ENCODE peak calls at places on chromosomes 7 and 10, in eight cellular contexts. One of them, this sample, is unnamed.

GRCh38 chr7:116322541-116322940 is 112.2 kb downstream of the TES start:
- DNase-seq in left ventricle myocardium inferior: no peak
- DNase-seq in heart left ventricle: no peak
- DNase-seq in GM23248: no peak
- DNase-seq in PC-9: no peak
- DNase-seq in HL-60: no peak
- DNase-seq in WERI-Rb-1: no peak
- DNase-seq in dorsolateral prefrontal cortex: no peak
- DNase-seq in this sample: no peak

GRCh38 chr7:99309141-99309540 is 16.6 kb upstream of the ARPC1A start:
- DNase-seq in heart left ventricle: no peak
- DNase-seq in left ventricle myocardium inferior: no peak
- DNase-seq in WERI-Rb-1: no peak
- DNase-seq in GM23248: no peak
- DNase-seq in dorsolateral prefrontal cortex: no peak
- DNase-seq in PC-9: no peak
- DNase-seq in HL-60: no peak
- DNase-seq in this sample: no peak

GRCh38 chr7:12281026-12281425 is 69.9 kb downstream of the TMEM106B start:
- DNase-seq in GM23248: no peak
- DNase-seq in WERI-Rb-1: no peak
- DNase-seq in HL-60: no peak
- DNase-seq in PC-9: no peak
- DNase-seq in left ventricle myocardium inferior: no peak
- DNase-seq in heart left ventricle: no peak
- DNase-seq in dorsolateral prefrontal cortex: no peak
- DNase-seq in this sample: no peak

GRCh38 chr7:90726120-90726519 is 130.0 kb downstream of the CDK14 start:
- DNase-seq in WERI-Rb-1: no peak
- DNase-seq in GM23248: peak; percentile 73
- DNase-seq in heart left ventricle: no peak
- DNase-seq in PC-9: no peak
- DNase-seq in HL-60: no peak
- DNase-seq in left ventricle myocardium inferior: no peak
- DNase-seq in dorsolateral prefrontal cortex: no peak
- DNase-seq in this sample: no peak

GRCh38 chr10:9198611-9199010 is 1144.1 kb downstream of the GATA3 start:
- DNase-seq in heart left ventricle: no peak
- DNase-seq in left ventricle myocardium inferior: no peak
- DNase-seq in dorsolateral prefrontal cortex: no peak
- DNase-seq in WERI-Rb-1: no peak
- DNase-seq in PC-9: no peak
- DNase-seq in HL-60: no peak
- DNase-seq in GM23248: peak; percentile 83
- DNase-seq in this sample: no peak

GRCh38 chr7:96093435-96093834 is 228.5 kb downstream of the SLC25A13 start:
- DNase-seq in GM23248: peak; percentile 93
- DNase-seq in dorsolateral prefrontal cortex: no peak
- DNase-seq in PC-9: no peak
- DNase-seq in HL-60: no peak
- DNase-seq in heart left ventricle: no peak
- DNase-seq in WERI-Rb-1: no peak
- DNase-seq in left ventricle myocardium inferior: no peak
- DNase-seq in this sample: no peak

GRCh38 chr7:93890464-93891068 is at the start of gene TFPI2:
- DNase-seq in dorsolateral prefrontal cortex: no peak
- DNase-seq in WERI-Rb-1: peak; percentile 13
- DNase-seq in heart left ventricle: peak; percentile 59
- DNase-seq in GM23248: peak; percentile 84
- DNase-seq in PC-9: peak; percentile 89
- DNase-seq in left ventricle myocardium inferior: peak; percentile 21
- DNase-seq in HL-60: no peak
- DNase-seq in this sample: no peak

GRCh38 chr7:46321556-46322205 is 400.6 kb upstream of the IGFBP3 start:
- DNase-seq in heart left ventricle: no peak
- DNase-seq in PC-9: no peak
- DNase-seq in GM23248: peak; percentile 27
- DNase-seq in dorsolateral prefrontal cortex: no peak
- DNase-seq in left ventricle myocardium inferior: no peak
- DNase-seq in WERI-Rb-1: no peak
- DNase-seq in HL-60: no peak
- DNase-seq in this sample: no peak

GRCh38 chr10:31652038-31652437 is 276.6 kb downstream of the ARHGAP12 start:
- DNase-seq in heart left ventricle: no peak
- DNase-seq in dorsolateral prefrontal cortex: no peak
- DNase-seq in HL-60: no peak
- DNase-seq in left ventricle myocardium inferior: no peak
- DNase-seq in WERI-Rb-1: no peak
- DNase-seq in GM23248: no peak
- DNase-seq in PC-9: no peak
- DNase-seq in this sample: no peak

GRCh38 chr7:21364838-21365267 is 63.0 kb upstream of the SP4 start:
- DNase-seq in left ventricle myocardium inferior: no peak
- DNase-seq in WERI-Rb-1: no peak
- DNase-seq in HL-60: no peak
- DNase-seq in dorsolateral prefrontal cortex: no peak
- DNase-seq in PC-9: peak; percentile 55
- DNase-seq in GM23248: no peak
- DNase-seq in heart left ventricle: no peak
- DNase-seq in this sample: no peak

GRCh38 chr10:34815174-34816066 is at the start of gene PARD3:
- DNase-seq in GM23248: peak; percentile 74
- DNase-seq in HL-60: no peak
- DNase-seq in left ventricle myocardium inferior: peak; percentile 71
- DNase-seq in dorsolateral prefrontal cortex: no peak
- DNase-seq in PC-9: no peak
- DNase-seq in heart left ventricle: peak; percentile 83
- DNase-seq in WERI-Rb-1: peak; percentile 67
- DNase-seq in this sample: no peak

GRCh38 chr7:36863901-36864701 is 139.8 kb upstream of the AOAH start:
- DNase-seq in WERI-Rb-1: peak; percentile 58
- DNase-seq in PC-9: no peak
- DNase-seq in HL-60: no peak
- DNase-seq in dorsolateral prefrontal cortex: no peak
- DNase-seq in left ventricle myocardium inferior: no peak
- DNase-seq in GM23248: no peak
- DNase-seq in heart left ventricle: no peak
- DNase-seq in this sample: no peak

GRCh38 chr10:44198096-44198779 is 186.7 kb downstream of the CXCL12 start:
- DNase-seq in dorsolateral prefrontal cortex: no peak
- DNase-seq in left ventricle myocardium inferior: no peak
- DNase-seq in heart left ventricle: no peak
- DNase-seq in GM23248: no peak
- DNase-seq in HL-60: no peak
- DNase-seq in WERI-Rb-1: no peak
- DNase-seq in PC-9: no peak
- DNase-seq in this sample: no peak

GRCh38 chr7:40793132-40793531 is 658.3 kb downstream of the SUGCT start:
- DNase-seq in dorsolateral prefrontal cortex: no peak
- DNase-seq in left ventricle myocardium inferior: no peak
- DNase-seq in PC-9: no peak
- DNase-seq in heart left ventricle: no peak
- DNase-seq in GM23248: peak; percentile 64
- DNase-seq in HL-60: no peak
- DNase-seq in WERI-Rb-1: no peak
- DNase-seq in this sample: no peak

GRCh38 chr7:54259185-54259584 is 283.0 kb upstream of the VSTM2A start:
- DNase-seq in WERI-Rb-1: no peak
- DNase-seq in PC-9: no peak
- DNase-seq in dorsolateral prefrontal cortex: no peak
- DNase-seq in HL-60: no peak
- DNase-seq in heart left ventricle: peak; percentile 54
- DNase-seq in left ventricle myocardium inferior: no peak
- DNase-seq in GM23248: no peak
- DNase-seq in this sample: no peak

GRCh38 chr7:82926477-82926876 is 236.2 kb downstream of the PCLO start:
- DNase-seq in dorsolateral prefrontal cortex: no peak
- DNase-seq in GM23248: no peak
- DNase-seq in HL-60: no peak
- DNase-seq in PC-9: no peak
- DNase-seq in WERI-Rb-1: no peak
- DNase-seq in heart left ventricle: no peak
- DNase-seq in left ventricle myocardium inferior: no peak
- DNase-seq in this sample: no peak

GRCh38 chr7:82925331-82925730 is 237.4 kb downstream of the PCLO start:
- DNase-seq in PC-9: no peak
- DNase-seq in HL-60: no peak
- DNase-seq in dorsolateral prefrontal cortex: no peak
- DNase-seq in WERI-Rb-1: no peak
- DNase-seq in heart left ventricle: no peak
- DNase-seq in GM23248: no peak
- DNase-seq in left ventricle myocardium inferior: no peak
- DNase-seq in this sample: no peak
- H3K27ac ChIP-seq in PC-9: no peak overlapping the region
- H3K27ac ChIP-seq in HL-60: no peak overlapping the region
- H3K27ac ChIP-seq in dorsolateral prefrontal cortex: no peak overlapping the region
- H3K27ac ChIP-seq in WERI-Rb-1: no peak overlapping the region
- H3K27ac ChIP-seq in heart left ventricle: no peak overlapping the region
- H3K27ac ChIP-seq in GM23248: no peak overlapping the region
- H3K27ac ChIP-seq in left ventricle myocardium inferior: no peak overlapping the region
- H3K27ac ChIP-seq in this sample: no peak overlapping the region

DNA sequence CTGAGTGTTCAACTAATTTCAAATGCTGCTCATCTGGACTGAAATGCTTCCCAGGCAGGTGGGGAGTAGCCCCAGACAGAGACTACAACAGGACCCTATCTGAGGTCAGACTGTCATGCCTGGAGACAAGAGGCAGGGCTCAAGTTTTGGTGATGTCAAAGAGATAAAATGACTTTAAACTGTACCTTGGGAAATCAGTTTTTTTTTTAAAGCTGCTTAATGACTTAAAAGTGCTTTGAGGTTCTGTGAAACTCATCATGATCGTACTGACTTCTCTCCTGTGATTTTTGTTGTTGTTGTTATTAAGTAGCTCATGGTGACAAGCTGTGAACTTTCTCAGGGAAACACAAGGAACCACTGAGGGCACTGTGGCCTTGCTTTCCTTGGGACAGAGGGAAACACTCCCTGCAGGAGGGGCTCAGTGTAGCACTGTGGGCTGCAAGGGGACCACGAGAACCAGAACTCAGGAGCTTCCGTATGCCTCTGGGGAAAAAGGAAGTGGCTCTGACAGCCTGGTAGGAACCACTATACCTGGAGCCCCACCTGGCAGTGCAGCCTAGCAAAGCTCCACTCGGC is 9.5 kb downstream of the HIPK2 start:
- DNase-seq in GM23248: no peak
- DNase-seq in dorsolateral prefrontal cortex: no peak
- DNase-seq in PC-9: no peak
- DNase-seq in heart left ventricle: no peak
- DNase-seq in HL-60: no peak
- DNase-seq in left ventricle myocardium inferior: no peak
- DNase-seq in WERI-Rb-1: no peak
- DNase-seq in this sample: no peak
- H3K27ac ChIP-seq in GM23248: no peak overlapping the region
- H3K27ac ChIP-seq in dorsolateral prefrontal cortex: peak overlapping the region; percentile 5
- H3K27ac ChIP-seq in PC-9: no peak overlapping the region
- H3K27ac ChIP-seq in heart left ventricle: peak overlapping the region; percentile 39
- H3K27ac ChIP-seq in HL-60: peak overlapping the region; percentile 60
- H3K27ac ChIP-seq in left ventricle myocardium inferior: peak overlapping the region; percentile 52
- H3K27ac ChIP-seq in WERI-Rb-1: no peak overlapping the region
- H3K27ac ChIP-seq in this sample: peak overlapping the region; percentile 42

DNA sequence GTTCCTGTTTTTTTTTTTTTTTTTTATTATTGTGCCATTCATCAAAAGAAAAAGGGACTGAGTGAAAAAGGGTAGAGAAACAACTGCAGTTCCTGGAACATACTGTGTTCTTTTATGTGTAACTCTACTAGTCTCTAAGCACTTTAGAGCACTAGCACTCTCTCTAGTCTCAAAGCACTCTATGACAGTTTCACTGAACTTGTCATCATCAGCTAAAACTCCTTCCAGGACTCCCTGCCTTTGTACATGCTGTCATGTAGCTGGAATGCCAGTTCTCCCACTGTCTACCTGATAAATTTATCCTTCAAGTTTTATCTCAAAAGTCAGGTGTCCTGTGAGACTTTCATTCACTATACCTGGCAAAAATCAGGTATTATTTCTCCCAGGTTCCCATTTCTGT is 146.1 kb downstream of the RNF133 start:
- DNase-seq in dorsolateral prefrontal cortex: no peak
- DNase-seq in left ventricle myocardium inferior: no peak
- DNase-seq in PC-9: no peak
- DNase-seq in heart left ventricle: no peak
- DNase-seq in WERI-Rb-1: no peak
- DNase-seq in GM23248: no peak
- DNase-seq in HL-60: no peak
- DNase-seq in this sample: no peak
- H3K27ac ChIP-seq in dorsolateral prefrontal cortex: no peak overlapping the region
- H3K27ac ChIP-seq in left ventricle myocardium inferior: no peak overlapping the region
- H3K27ac ChIP-seq in PC-9: no peak overlapping the region
- H3K27ac ChIP-seq in heart left ventricle: no peak overlapping the region
- H3K27ac ChIP-seq in WERI-Rb-1: no peak overlapping the region
- H3K27ac ChIP-seq in GM23248: no peak overlapping the region
- H3K27ac ChIP-seq in HL-60: no peak overlapping the region
- H3K27ac ChIP-seq in this sample: no peak overlapping the region

DNA sequence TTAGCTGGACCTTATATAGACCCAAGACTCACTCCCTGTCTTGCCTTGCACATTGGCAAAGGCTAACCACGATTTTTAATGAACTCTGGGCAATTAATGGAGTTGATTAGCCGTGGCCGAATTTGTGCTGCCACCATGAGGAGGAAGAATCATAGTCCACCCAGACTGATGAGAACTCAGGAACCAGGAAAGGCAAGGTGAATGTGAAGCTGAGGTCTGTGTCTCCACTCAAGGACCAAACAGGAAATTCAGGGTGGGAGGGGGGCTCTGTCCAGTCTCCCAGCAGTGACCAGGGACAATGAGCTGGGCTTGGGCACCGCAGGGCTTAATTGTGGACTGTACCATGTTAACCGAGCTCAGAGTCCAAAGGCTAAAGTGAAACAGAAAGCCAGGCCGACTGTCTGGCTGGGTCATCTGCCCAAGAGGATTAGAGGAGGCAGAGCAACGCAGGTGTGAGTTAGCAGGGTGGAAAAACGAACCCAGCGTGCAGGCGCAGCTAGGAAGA is 127.0 kb upstream of the JCAD start:
- DNase-seq in left ventricle myocardium inferior: no peak
- DNase-seq in WERI-Rb-1: peak; percentile 55
- DNase-seq in GM23248: peak; percentile 46
- DNase-seq in PC-9: peak; percentile 35
- DNase-seq in HL-60: no peak
- DNase-seq in heart left ventricle: no peak
- DNase-seq in dorsolateral prefrontal cortex: no peak
- DNase-seq in this sample: no peak
- H3K27ac ChIP-seq in left ventricle myocardium inferior: peak overlapping the region; percentile 91
- H3K27ac ChIP-seq in WERI-Rb-1: peak overlapping the region; percentile 66
- H3K27ac ChIP-seq in GM23248: peak overlapping the region; percentile 34
- H3K27ac ChIP-seq in PC-9: peak overlapping the region; percentile 49
- H3K27ac ChIP-seq in HL-60: no peak overlapping the region
- H3K27ac ChIP-seq in heart left ventricle: peak overlapping the region; percentile 90
- H3K27ac ChIP-seq in dorsolateral prefrontal cortex: no peak overlapping the region
- H3K27ac ChIP-seq in this sample: no peak overlapping the region

GRCh38 chr10:27998178-27998953 is 513 bp downstream of the ODAD2 start:
- DNase-seq in dorsolateral prefrontal cortex: no peak
- DNase-seq in WERI-Rb-1: peak; percentile 46
- DNase-seq in PC-9: no peak
- DNase-seq in GM23248: peak; percentile 55
- DNase-seq in left ventricle myocardium inferior: peak; percentile 14
- DNase-seq in HL-60: no peak
- DNase-seq in heart left ventricle: peak; percentile 62
- DNase-seq in this sample: no peak
- H3K27ac ChIP-seq in dorsolateral prefrontal cortex: no peak overlapping the region
- H3K27ac ChIP-seq in WERI-Rb-1: peak overlapping the region; percentile 25
- H3K27ac ChIP-seq in PC-9: no peak overlapping the region
- H3K27ac ChIP-seq in GM23248: no peak overlapping the region
- H3K27ac ChIP-seq in left ventricle myocardium inferior: no peak overlapping the region
- H3K27ac ChIP-seq in HL-60: no peak overlapping the region
- H3K27ac ChIP-seq in heart left ventricle: no peak overlapping the region
- H3K27ac ChIP-seq in this sample: no peak overlapping the region

GRCh38 chr7:39683216-39683845 is 60.0 kb downstream of the RALA start:
- DNase-seq in PC-9: no peak
- DNase-seq in GM23248: peak; percentile 75
- DNase-seq in HL-60: no peak
- DNase-seq in left ventricle myocardium inferior: no peak
- DNase-seq in dorsolateral prefrontal cortex: no peak
- DNase-seq in WERI-Rb-1: no peak
- DNase-seq in heart left ventricle: no peak
- DNase-seq in this sample: no peak
- H3K27ac ChIP-seq in PC-9: no peak overlapping the region
- H3K27ac ChIP-seq in GM23248: peak overlapping the region; percentile 61
- H3K27ac ChIP-seq in HL-60: no peak overlapping the region
- H3K27ac ChIP-seq in left ventricle myocardium inferior: peak overlapping the region; percentile 50
- H3K27ac ChIP-seq in dorsolateral prefrontal cortex: no peak overlapping the region
- H3K27ac ChIP-seq in WERI-Rb-1: peak overlapping the region; percentile 62
- H3K27ac ChIP-seq in heart left ventricle: no peak overlapping the region
- H3K27ac ChIP-seq in this sample: no peak overlapping the region